ENCODE peak calls at places on chromosome 18, in seven cellular contexts. Y, I, L, N, D, G and V are unnamed samples.

GRCh38 chr18:35513181-35513932 is 15.6 kb upstream of the INO80C start:
- DNase-seq in I (no peak), D (peak), G (no peak), Y (peak), L (no peak), N (no peak), V (no peak)

GRCh38 chr18:68800075-68800474 is 2.2 kb downstream of the CCDC102B start:
- DNase-seq in N (no peak), D (no peak), I (no peak), Y (no peak), L (no peak), G (no peak), V (no peak)

GRCh38 chr18:49025767-49026500 is 75.2 kb upstream of the SMAD7 start:
- DNase-seq in L (no peak), D (no peak), I (no peak), G (no peak), Y (no peak), N (no peak), V (no peak)

GRCh38 chr18:25493401-25493800 is 141.4 kb upstream of the ZNF521 start:
- DNase-seq in N (no peak), Y (no peak), G (no peak), I (no peak), D (no peak), L (no peak), V (no peak)

GRCh38 chr18:6414723-6415362 is at the start of gene L3MBTL4:
- DNase-seq in L (peak), I (peak), N (no peak), G (no peak), Y (no peak), D (no peak), V (no peak)

GRCh38 chr18:23894661-23895175 is 119.8 kb upstream of the TTC39C start:
- DNase-seq in D (no peak), I (no peak), G (no peak), L (no peak), N (no peak), Y (no peak), V (no peak)

GRCh38 chr18:44826418-44827259 is 146.0 kb downstream of the SETBP1 start:
- DNase-seq in N (no peak), I (peak), L (no peak), Y (peak), G (no peak), D (peak), V (no peak)

GRCh38 chr18:78006805-78007204 is 757.2 kb downstream of the GALR1 start:
- DNase-seq in D (no peak), I (no peak), G (no peak), Y (no peak), N (no peak), L (no peak), V (no peak)

GRCh38 chr18:48735070-48735676 is 196.3 kb downstream of the CTIF start:
- DNase-seq in D (no peak), I (no peak), L (no peak), Y (peak), G (no peak), N (no peak), V (no peak)

GRCh38 chr18:61988100-61988499 is 95.3 kb upstream of the RNF152 start:
- DNase-seq in D (no peak), I (no peak), N (no peak), Y (peak), G (no peak), L (no peak), V (no peak)

GRCh38 chr18:48044944-48045343 is 114.5 kb upstream of the SMAD2 start:
- DNase-seq in D (no peak), G (no peak), N (no peak), I (no peak), Y (no peak), L (no peak), V (no peak)